ENCODE peak calls at places on chromosome 3, in five cellular contexts. L is lung, N is uterus, H is right cardiac atrium, I is endothelial cell of umbilical vein. T is an unnamed sample. For H3K27me3, the result is how much of the 10 kb centered on the place peaks cover.

GRCh38 chr3:70757658-70758057 is 445.2 kb upstream of the MDFIC2 start:
- DNase-seq in L (no peak), N (no peak), H (no peak), I (no peak), T (no peak)

GRCh38 chr3:117744935-117745334 is 1035.4 kb downstream of the TUSC7 start:
- DNase-seq in L (no peak), N (no peak), H (no peak), I (no peak), T (no peak)

GRCh38 chr3:176351408-176351807 is 845.9 kb downstream of the TBL1XR1 start:
- DNase-seq in L (no peak), N (no peak), H (no peak), I (no peak), T (no peak)

GRCh38 chr3:156738251-156738650 is 63.9 kb downstream of the TIPARP start:
- DNase-seq in L (no peak), N (no peak), H (no peak), I (no peak), T (no peak)

GRCh38 chr3:135314227-135314626 is 519.2 kb downstream of the EPHB1 start:
- DNase-seq in L (no peak), N (no peak), H (no peak), I (no peak), T (no peak)

GRCh38 chr3:42500909-42501308 is 1.5 kb upstream of the VIPR1 start:
- DNase-seq in L (no peak), N (no peak), H (no peak), I (no peak), T (no peak)

GRCh38 chr3:63724987-63725386 is 72.5 kb downstream of the SNTN start:
- DNase-seq in L (peak), N (no peak), H (no peak), I (no peak), T (peak)

GRCh38 chr3:186251948-186252619 is 110.0 kb downstream of the DGKG start:
- DNase-seq in L (no peak), N (no peak), H (peak), I (no peak), T (no peak)

GRCh38 chr3:189142527-189142926 is 29.2 kb upstream of the TPRG1 start:
- DNase-seq in L (no peak), N (no peak), H (no peak), I (no peak), T (peak)

GRCh38 chr3:189139631-189140030 is 32.1 kb upstream of the TPRG1 start:
- DNase-seq in L (no peak), N (no peak), H (no peak), I (no peak), T (no peak)

GRCh38 chr3:189132901-189133300 is 38.9 kb upstream of the TPRG1 start:
- DNase-seq in L (no peak), N (no peak), H (no peak), I (no peak), T (no peak)

GRCh38 chr3:189133768-189134167 is 38.0 kb upstream of the TPRG1 start:
- DNase-seq in L (no peak), N (no peak), H (no peak), I (no peak), T (no peak)

GRCh38 chr3:189137416-189137815 is 34.4 kb upstream of the TPRG1 start:
- DNase-seq in L (no peak), N (no peak), H (no peak), I (no peak), T (no peak)
- H3K27me3 ChIP-seq in L (under half), N (under half), H (under half), I (under half), T (under half)

GRCh38 chr3:50503504-50503903 is at the start of gene CACNA2D2:
- DNase-seq in L (peak), N (peak), H (peak), I (no peak), T (no peak)

GRCh38 chr3:50502584-50503423 is 630 bp downstream of the CACNA2D2 start:
- DNase-seq in L (no peak), N (no peak), H (no peak), I (no peak), T (no peak)

GRCh38 chr3:50504681-50505080 is 1.2 kb upstream of the CACNA2D2 start:
- DNase-seq in L (no peak), N (no peak), H (no peak), I (no peak), T (no peak)

GRCh38 chr3:50503947-50504346 is 513 bp upstream of the CACNA2D2 start:
- DNase-seq in L (no peak), N (no peak), H (no peak), I (no peak), T (no peak)

GRCh38 chr3:50502225-50502583 is 1.2 kb downstream of the CACNA2D2 start:
- DNase-seq in L (no peak), N (no peak), H (no peak), I (no peak), T (no peak)
- H3K27me3 ChIP-seq in L (under half), N (under half), H (under half), I (under half), T (half or more)

DNA sequence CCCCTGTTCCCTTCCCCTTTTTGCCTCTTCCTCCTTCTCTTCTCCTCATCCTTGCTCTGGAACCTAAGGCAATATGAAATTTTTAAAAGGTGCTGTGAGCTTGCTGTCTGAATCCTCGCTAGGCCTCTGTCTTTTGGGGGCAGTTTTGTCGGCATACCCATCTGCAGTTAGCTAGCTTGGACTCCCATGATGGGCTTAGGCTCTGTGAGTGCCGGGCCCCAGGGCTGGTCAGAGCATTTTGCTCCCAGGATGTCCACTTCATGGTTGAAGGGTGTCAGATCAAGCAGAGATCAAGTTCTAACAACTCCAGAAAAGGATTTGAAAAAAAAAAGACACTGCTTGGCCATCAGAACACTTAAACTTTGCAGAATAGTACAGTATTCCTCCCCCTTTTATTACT is 18.6 kb downstream of the ZIC1 start:
- DNase-seq in L (no peak), N (no peak), H (no peak), I (no peak), T (no peak)
- H3K27me3 ChIP-seq in L (under half), N (half or more), H (under half), I (under half), T (under half)

DNA sequence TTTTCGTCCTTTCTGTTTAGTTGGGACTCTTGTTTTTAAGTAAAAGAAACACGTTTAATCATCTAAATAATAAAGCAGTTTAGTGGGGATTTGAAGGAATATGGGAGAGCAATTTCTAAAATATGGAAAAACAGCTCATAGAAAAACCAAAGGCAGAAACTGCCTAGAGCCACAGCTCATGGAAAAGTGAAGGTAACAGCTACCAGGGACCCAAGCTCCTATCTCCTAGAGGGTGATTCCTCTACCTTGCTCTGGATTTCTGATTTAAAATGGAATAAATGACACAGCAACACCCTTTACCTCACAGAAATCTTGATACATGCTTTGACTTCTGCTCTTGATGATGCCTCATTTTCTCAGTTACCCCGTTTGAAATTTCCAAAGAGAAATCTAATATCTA is 27.9 kb upstream of the SUCNR1 start:
- DNase-seq in L (no peak), N (no peak), H (no peak), I (no peak), T (no peak)
- H3K27me3 ChIP-seq in L (under half), N (under half), H (under half), I (under half), T (under half)

GRCh38 chr3:68935778-68936177 is 3.4 kb upstream of the TAFA4 start:
- DNase-seq in L (no peak), N (no peak), H (no peak), I (no peak), T (no peak)

GRCh38 chr3:68941055-68941454 is 8.7 kb upstream of the TAFA4 start:
- DNase-seq in L (no peak), N (no peak), H (no peak), I (no peak), T (no peak)

GRCh38 chr3:68931406-68932149 is 769 bp downstream of the TAFA4 start:
- DNase-seq in L (no peak), N (no peak), H (no peak), I (no peak), T (no peak)

DNA sequence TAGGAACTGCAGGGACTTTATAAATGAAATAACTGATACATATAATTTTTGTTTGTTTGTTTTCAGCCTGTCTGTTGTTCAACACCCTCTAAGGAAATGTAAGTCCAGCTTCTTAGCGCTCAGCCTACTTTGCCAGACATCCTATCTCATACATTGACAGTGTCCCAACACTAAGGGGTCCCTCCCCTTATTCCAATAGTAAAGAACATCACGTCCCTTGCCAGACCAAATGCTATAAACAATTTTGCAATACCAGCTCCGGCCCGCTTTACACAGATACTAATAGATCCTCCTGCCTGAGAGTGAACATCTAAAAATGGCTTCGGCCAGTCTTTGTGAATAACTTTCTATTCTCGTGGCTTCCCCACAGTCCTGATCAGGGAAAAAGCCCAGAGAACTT is 4.5 kb upstream of the TAFA4 start:
- DNase-seq in L (no peak), N (no peak), H (no peak), I (no peak), T (no peak)
- H3K27me3 ChIP-seq in L (under half), N (under half), H (under half), I (under half), T (under half)

T was measured in foreskin keratinocyte.